ENCODE peak calls at places on chromosome 18, in ten cellular contexts. E, Y, W, T, F, O, Z, N, B and R are unnamed samples.

GRCh38 chr18:27856839-27857238 is 320.1 kb downstream of the CDH2 start:
- DNase-seq in E (no peak), Y (no peak), W (no peak), T (no peak), F (no peak), O (no peak), Z (no peak), N (no peak), B (no peak), R (no peak)

GRCh38 chr18:58091099-58091611 is 47.1 kb downstream of the NEDD4L start:
- DNase-seq in E (peak; percentile 71), Y (no peak), W (no peak), T (peak; percentile 21), F (peak; percentile 64), O (no peak), Z (no peak), N (peak; percentile 57), B (no peak), R (no peak)

GRCh38 chr18:31197676-31198075 is 35.0 kb upstream of the DSC1 start:
- DNase-seq in E (peak; percentile 19), Y (no peak), W (no peak), T (no peak), F (no peak), O (no peak), Z (no peak), N (peak; percentile 89), B (no peak), R (no peak)

GRCh38 chr18:44609210-44609941 is 71.3 kb upstream of the SETBP1 start:
- DNase-seq in E (no peak), Y (no peak), W (no peak), T (no peak), F (no peak), O (no peak), Z (no peak), N (no peak), B (no peak), R (no peak)

GRCh38 chr18:11741505-11742145 is 52.6 kb downstream of the GNAL start:
- DNase-seq in E (peak; percentile 17), Y (no peak), W (no peak), T (no peak), F (no peak), O (no peak), Z (peak; percentile 22), N (no peak), B (peak; percentile 69), R (peak; percentile 39)

GRCh38 chr18:28650860-28651259 is 473.9 kb upstream of the CDH2 start:
- DNase-seq in E (no peak), Y (no peak), W (no peak), T (no peak), F (no peak), O (no peak), Z (peak; percentile 4), N (no peak), B (no peak), R (no peak)

GRCh38 chr18:69599377-69599776 is 198.7 kb downstream of the DOK6 start:
- DNase-seq in E (no peak), Y (no peak), W (no peak), T (no peak), F (no peak), O (no peak), Z (no peak), N (no peak), B (no peak), R (no peak)

GRCh38 chr18:22169011-22169888 is at the start of gene GATA6:
- DNase-seq in E (peak; percentile 94), Y (peak; percentile 95), W (peak; percentile 70), T (peak; percentile 63), F (no peak), O (peak; percentile 64), Z (peak; percentile 89), N (peak; percentile 59), B (peak; percentile 88), R (peak; percentile 81)

GRCh38 chr18:13003466-13003896 is 12.3 kb downstream of the CEP192 start:
- DNase-seq in E (peak; percentile 36), Y (peak; percentile 28), W (no peak), T (no peak), F (no peak), O (no peak), Z (peak; percentile 82), N (no peak), B (peak; percentile 94), R (peak; percentile 41)

GRCh38 chr18:48566588-48566987 is 27.8 kb downstream of the CTIF start:
- DNase-seq in E (no peak), Y (no peak), W (no peak), T (no peak), F (no peak), O (no peak), Z (peak; percentile 56), N (no peak), B (no peak), R (no peak)

GRCh38 chr18:40250218-40250617 is 1704.8 kb upstream of the PIK3C3 start:
- DNase-seq in E (no peak), Y (no peak), W (no peak), T (no peak), F (no peak), O (no peak), Z (no peak), N (no peak), B (no peak), R (no peak)

GRCh38 chr18:12621737-12622306 is 36.1 kb downstream of the SPIRE1 start:
- DNase-seq in E (no peak), Y (no peak), W (no peak), T (no peak), F (no peak), O (no peak), Z (peak; percentile 85), N (no peak), B (no peak), R (peak; percentile 73)

GRCh38 chr18:67590571-67591141 is 74.1 kb upstream of the DSEL start:
- DNase-seq in E (no peak), Y (no peak), W (no peak), T (no peak), F (no peak), O (no peak), Z (peak; percentile 46), N (no peak), B (peak; percentile 30), R (no peak)

GRCh38 chr18:49784427-49785185 is 28.7 kb downstream of the ACAA2 start:
- DNase-seq in E (no peak), Y (no peak), W (no peak), T (no peak), F (no peak), O (no peak), Z (peak; percentile 46), N (no peak), B (no peak), R (no peak)

GRCh38 chr18:22704627-22704918 is 228.6 kb upstream of the RBBP8 start:
- DNase-seq in E (no peak), Y (no peak), W (no peak), T (no peak), F (no peak), O (no peak), Z (no peak), N (no peak), B (no peak), R (no peak)

GRCh38 chr18:2112435-2113045 is 458.8 kb downstream of the METTL4 start:
- DNase-seq in E (no peak), Y (no peak), W (no peak), T (no peak), F (no peak), O (no peak), Z (peak; percentile 3), N (no peak), B (no peak), R (no peak)

GRCh38 chr18:63831080-63831788 is 56.0 kb downstream of the SERPINB7 start:
- DNase-seq in E (no peak), Y (no peak), W (no peak), T (no peak), F (no peak), O (no peak), Z (peak; percentile 65), N (no peak), B (no peak), R (peak; percentile 30)

GRCh38 chr18:37393945-37394609 is 171.5 kb downstream of the CELF4 start:
- DNase-seq in E (peak; percentile 40), Y (peak; percentile 87), W (peak; percentile 28), T (no peak), F (no peak), O (peak; percentile 22), Z (peak; percentile 26), N (no peak), B (peak; percentile 95), R (peak; percentile 82)

GRCh38 chr18:79469751-79470150 is 74.0 kb downstream of the NFATC1 start:
- DNase-seq in E (no peak), Y (no peak), W (no peak), T (no peak), F (no peak), O (no peak), Z (no peak), N (no peak), B (no peak), R (no peak)